ENCODE peak calls at places on chromosomes 5 and 9, in eight cellular contexts. J, R, K, W, S, C, E and G are unnamed samples.

GRCh38 chr5:57292336-57292735 is 118.5 kb downstream of the GPBP1 start:
- DNase-seq in J (no peak), R (no peak), K (no peak), W (no peak), S (no peak), C (no peak), E (no peak), G (no peak)

GRCh38 chr9:79745752-79746336 is 174.1 kb downstream of the TLE4 start:
- DNase-seq in J (no peak), R (no peak), K (no peak), W (no peak), S (no peak), C (no peak), E (no peak), G (no peak)

GRCh38 chr5:134088291-134088690 is 26.2 kb upstream of the TCF7 start:
- DNase-seq in J (no peak), R (no peak), K (no peak), W (no peak), S (no peak), C (no peak), E (no peak), G (no peak)

GRCh38 chr9:86687788-86688187 is 259.5 kb downstream of the GAS1 start:
- DNase-seq in J (no peak), R (no peak), K (no peak), W (no peak), S (no peak), C (no peak), E (no peak), G (no peak)

GRCh38 chr9:75265525-75265972 is 177.2 kb downstream of the OSTF1 start:
- DNase-seq in J (peak), R (no peak), K (peak), W (no peak), S (peak), C (no peak), E (no peak), G (peak)

GRCh38 chr9:93589688-93590087 is 13.3 kb downstream of the PHF2 start:
- DNase-seq in J (no peak), R (no peak), K (no peak), W (peak), S (no peak), C (no peak), E (no peak), G (no peak)

GRCh38 chr5:138468133-138468965 is 3.1 kb downstream of the EGR1 start:
- DNase-seq in J (no peak), R (no peak), K (no peak), W (no peak), S (peak), C (no peak), E (peak), G (no peak)

GRCh38 chr5:134088994-134089560 is 25.4 kb upstream of the TCF7 start:
- DNase-seq in J (no peak), R (no peak), K (no peak), W (no peak), S (no peak), C (no peak), E (no peak), G (no peak)

GRCh38 chr5:72408602-72409001 is 88.4 kb downstream of the PTCD2 start:
- DNase-seq in J (no peak), R (no peak), K (no peak), W (no peak), S (no peak), C (no peak), E (no peak), G (no peak)

GRCh38 chr5:39167141-39167972 is 52.0 kb downstream of the FYB1 start:
- DNase-seq in J (no peak), R (no peak), K (no peak), W (no peak), S (no peak), C (no peak), E (no peak), G (no peak)

GRCh38 chr9:13128266-13128825 is 151.1 kb downstream of the MPDZ start:
- DNase-seq in J (no peak), R (no peak), K (no peak), W (no peak), S (no peak), C (no peak), E (no peak), G (no peak)

GRCh38 chr5:6730407-6730806 is 17.2 kb downstream of the TENT4A start:
- DNase-seq in J (no peak), R (no peak), K (no peak), W (no peak), S (no peak), C (no peak), E (no peak), G (no peak)

GRCh38 chr5:54995168-54995567 is 9.8 kb upstream of the ESM1 start:
- DNase-seq in J (no peak), R (no peak), K (no peak), W (no peak), S (no peak), C (no peak), E (no peak), G (no peak)

GRCh38 chr5:76638466-76638865 is 15.3 kb upstream of the F2RL2 start:
- DNase-seq in J (no peak), R (no peak), K (no peak), W (no peak), S (no peak), C (no peak), E (no peak), G (no peak)

GRCh38 chr5:112419050-112419595 is at the start of gene EPB41L4A:
- DNase-seq in J (peak), R (no peak), K (no peak), W (no peak), S (no peak), C (peak), E (no peak), G (peak)

GRCh38 chr5:109865636-109866035 is 175.9 kb downstream of the MAN2A1 start:
- DNase-seq in J (no peak), R (no peak), K (peak), W (no peak), S (no peak), C (no peak), E (peak), G (peak)

GRCh38 chr9:106878943-106879916 is 16.3 kb downstream of the ZNF462 start:
- DNase-seq in J (no peak), R (peak), K (no peak), W (no peak), S (no peak), C (peak), E (peak), G (peak)

GRCh38 chr9:91547076-91547475 is 123.4 kb upstream of the NFIL3 start:
- DNase-seq in J (no peak), R (no peak), K (no peak), W (no peak), S (no peak), C (no peak), E (no peak), G (no peak)

GRCh38 chr5:161541-162110 is 29.7 kb upstream of the LRRC14B start:
- DNase-seq in J (no peak), R (peak), K (no peak), W (no peak), S (no peak), C (no peak), E (no peak), G (no peak)

GRCh38 chr5:40436535-40437237 is 243.0 kb upstream of the PTGER4 start:
- DNase-seq in J (no peak), R (no peak), K (no peak), W (peak), S (no peak), C (no peak), E (no peak), G (no peak)

GRCh38 chr5:149397530-149397929 is 18.4 kb upstream of the IL17B start:
- DNase-seq in J (no peak), R (no peak), K (no peak), W (no peak), S (no peak), C (no peak), E (no peak), G (no peak)

GRCh38 chr9:76136986-76137385 is 246.5 kb downstream of the PCSK5 start:
- DNase-seq in J (no peak), R (no peak), K (no peak), W (no peak), S (peak), C (no peak), E (peak), G (peak)

GRCh38 chr5:126449751-126450271 is 26.6 kb downstream of the GRAMD2B start:
- DNase-seq in J (no peak), R (no peak), K (no peak), W (peak), S (no peak), C (no peak), E (no peak), G (peak)

GRCh38 chr5:34762321-34762871 is 76.6 kb upstream of the TTC23L start:
- DNase-seq in J (no peak), R (no peak), K (no peak), W (no peak), S (no peak), C (no peak), E (peak), G (no peak)

GRCh38 chr9:77614671-77615070 is 33.5 kb downstream of the GNA14 start:
- DNase-seq in J (no peak), R (no peak), K (no peak), W (no peak), S (no peak), C (no peak), E (no peak), G (no peak)

GRCh38 chr9:76571288-76572204 is 112.6 kb downstream of the GCNT1 start:
- DNase-seq in J (no peak), R (no peak), K (no peak), W (no peak), S (no peak), C (peak), E (no peak), G (no peak)

GRCh38 chr9:115018547-115019435 is 88.4 kb upstream of the TNFSF8 start:
- DNase-seq in J (no peak), R (no peak), K (no peak), W (no peak), S (no peak), C (no peak), E (peak), G (no peak)

GRCh38 chr5:138536665-138537315 is 6.2 kb downstream of the ETF1 start:
- DNase-seq in J (no peak), R (no peak), K (no peak), W (no peak), S (no peak), C (no peak), E (no peak), G (peak)

GRCh38 chr9:137836831-137837241 is 40.7 kb upstream of the CACNA1B start:
- DNase-seq in J (no peak), R (no peak), K (no peak), W (no peak), S (no peak), C (no peak), E (no peak), G (no peak)

GRCh38 chr5:145473032-145473642 is 362.0 kb downstream of the PRELID2 start:
- DNase-seq in J (no peak), R (no peak), K (no peak), W (no peak), S (no peak), C (no peak), E (no peak), G (no peak)

GRCh38 chr5:93875693-93876092 is 134.3 kb upstream of the POU5F2 start:
- DNase-seq in J (no peak), R (no peak), K (no peak), W (no peak), S (no peak), C (no peak), E (no peak), G (no peak)

GRCh38 chr9:126261584-126262356 is 64.9 kb upstream of the MVB12B start:
- DNase-seq in J (no peak), R (no peak), K (no peak), W (no peak), S (no peak), C (no peak), E (no peak), G (no peak)

GRCh38 chr5:18553269-18553668 is 919.0 kb downstream of the TAF11L14 start:
- DNase-seq in J (no peak), R (no peak), K (peak), W (no peak), S (no peak), C (no peak), E (no peak), G (peak)

GRCh38 chr9:68740561-68740960 is 35.5 kb downstream of the PIP5K1B start:
- DNase-seq in J (peak), R (no peak), K (peak), W (no peak), S (no peak), C (no peak), E (no peak), G (no peak)

GRCh38 chr5:43412151-43412550 is at the start of gene CCL28:
- DNase-seq in J (peak), R (no peak), K (no peak), W (no peak), S (no peak), C (no peak), E (no peak), G (no peak)

GRCh38 chr9:127583605-127584053 is 28.4 kb upstream of the STXBP1 start:
- DNase-seq in J (no peak), R (no peak), K (no peak), W (no peak), S (no peak), C (no peak), E (no peak), G (peak)

GRCh38 chr5:3394046-3394597 is 201.5 kb upstream of the IRX1 start:
- DNase-seq in J (no peak), R (no peak), K (no peak), W (no peak), S (no peak), C (no peak), E (no peak), G (no peak)

GRCh38 chr5:123199527-123199926 is 110.5 kb downstream of the PRDM6 start:
- DNase-seq in J (no peak), R (no peak), K (no peak), W (no peak), S (no peak), C (no peak), E (no peak), G (no peak)
- H3K27ac ChIP-seq in J (no peak), R (no peak), K (no peak), W (no peak), S (no peak), C (no peak), E (no peak), G (no peak)

GRCh38 chr5:53482717-53483638 is 2.5 kb downstream of the FST start:
- DNase-seq in J (peak), R (peak), K (no peak), W (peak), S (no peak), C (peak), E (no peak), G (peak)

GRCh38 chr5:53479656-53480473 is 564 bp upstream of the FST start:
- DNase-seq in J (peak), R (peak), K (no peak), W (peak), S (no peak), C (peak), E (no peak), G (peak)

GRCh38 chr5:53480474-53481353 is at the start of gene FST:
- DNase-seq in J (peak), R (peak), K (no peak), W (no peak), S (no peak), C (peak), E (no peak), G (peak)

GRCh38 chr5:53481354-53481886 is 991 bp downstream of the FST start:
- DNase-seq in J (no peak), R (no peak), K (no peak), W (no peak), S (no peak), C (no peak), E (no peak), G (no peak)

DNA sequence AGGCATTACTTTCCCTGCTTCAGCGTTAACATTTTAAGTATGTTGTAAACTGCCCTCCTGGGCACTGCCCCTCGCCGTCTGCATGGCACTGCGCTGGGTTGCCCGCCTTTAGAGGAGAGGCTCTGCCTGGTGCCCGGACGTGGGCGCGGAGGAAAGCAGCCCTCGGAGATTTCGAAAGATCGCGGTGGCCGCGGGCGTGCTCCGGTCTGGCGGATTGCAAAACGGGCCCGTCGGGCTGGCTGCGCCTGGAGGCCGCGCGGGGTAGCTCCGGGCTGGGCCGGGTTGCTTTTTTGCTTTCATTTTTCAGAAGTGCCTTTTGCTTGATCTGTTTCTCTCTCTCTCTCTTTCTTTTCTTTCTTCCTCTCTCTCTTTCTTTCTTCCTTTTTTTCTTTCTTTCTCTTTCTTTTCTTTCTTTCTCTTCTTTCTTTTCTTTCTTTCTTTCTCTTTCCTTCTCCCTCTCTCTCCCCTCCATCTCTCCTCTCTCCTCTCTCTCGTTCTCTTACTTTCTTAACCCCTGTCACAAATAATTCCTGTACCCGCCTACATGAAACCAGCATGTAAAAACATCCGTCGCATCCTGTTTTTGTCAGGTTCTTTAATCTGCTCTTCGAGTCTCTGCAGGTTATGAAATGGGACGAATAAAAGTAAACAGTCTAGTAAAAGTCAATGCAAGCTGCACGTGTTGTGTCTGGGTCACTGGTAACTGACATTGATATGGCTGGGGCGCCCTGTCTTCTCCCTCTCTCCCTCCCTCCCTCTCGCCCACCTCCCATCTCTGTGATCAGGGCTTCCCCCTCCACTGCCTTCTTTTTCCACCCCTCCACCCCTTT is 1.7 kb downstream of the FST start:
- DNase-seq in J (peak), R (peak), K (no peak), W (peak), S (peak), C (peak), E (no peak), G (peak)
- TF ChIP-seq CTCF in J (peak), R (peak), K (no peak), W (peak), S (no peak), C (peak), E (peak), G (peak)

GRCh38 chr9:133008406-133008805 is 22.4 kb upstream of the GTF3C5 start:
- DNase-seq in J (no peak), R (peak), K (no peak), W (no peak), S (no peak), C (no peak), E (no peak), G (no peak)
- H3K27ac ChIP-seq in J (no peak), R (no peak), K (no peak), W (no peak), S (no peak), C (no peak), E (no peak), G (no peak)

DNA sequence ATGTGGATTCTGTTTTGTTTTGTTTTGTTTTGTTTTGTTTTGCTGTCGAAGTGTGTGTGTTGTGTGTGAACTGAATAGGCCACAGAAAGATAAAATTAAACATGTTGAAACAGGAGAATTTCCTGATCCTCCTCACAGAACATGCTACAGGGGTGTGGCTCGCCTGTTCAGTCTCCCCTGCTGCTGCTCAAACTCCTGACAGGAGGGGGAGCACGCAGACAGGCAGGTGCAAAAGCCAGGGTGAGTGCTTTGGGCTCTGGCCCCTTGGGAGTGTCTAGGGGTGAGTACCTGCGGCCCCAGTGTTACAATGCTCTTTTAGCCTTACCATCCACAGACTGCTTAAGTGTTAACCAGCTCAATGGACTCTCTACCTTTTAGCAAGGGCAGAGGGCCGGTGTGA is 473.5 kb downstream of the MAT2B start:
- DNase-seq in J (no peak), R (no peak), K (no peak), W (no peak), S (no peak), C (no peak), E (no peak), G (no peak)
- TF ChIP-seq CTCF in J (no peak), R (no peak), K (no peak), W (no peak), S (no peak), C (no peak), E (no peak), G (no peak)

GRCh38 chr5:17099946-17100345 is 117.5 kb upstream of the BASP1 start:
- DNase-seq in J (no peak), R (no peak), K (no peak), W (no peak), S (no peak), C (no peak), E (no peak), G (no peak)

GRCh38 chr5:17094830-17095229 is 122.6 kb upstream of the BASP1 start:
- DNase-seq in J (no peak), R (no peak), K (no peak), W (no peak), S (no peak), C (no peak), E (no peak), G (no peak)

GRCh38 chr5:17096975-17097695 is 120.3 kb upstream of the BASP1 start:
- DNase-seq in J (no peak), R (no peak), K (no peak), W (no peak), S (no peak), C (no peak), E (no peak), G (peak)
- H3K27ac ChIP-seq in J (no peak), R (no peak), K (no peak), W (no peak), S (no peak), C (no peak), E (no peak), G (no peak)

GRCh38 chr5:84383816-84384603 is 670 bp downstream of the EDIL3 start:
- DNase-seq in J (no peak), R (no peak), K (no peak), W (no peak), S (no peak), C (peak), E (no peak), G (no peak)
- TF ChIP-seq CTCF in J (no peak), R (no peak), K (no peak), W (no peak), S (no peak), C (no peak), E (no peak), G (no peak)

GRCh38 chr9:94995294-94995693 is 268.8 kb downstream of the AOPEP start:
- DNase-seq in J (no peak), R (no peak), K (no peak), W (no peak), S (no peak), C (no peak), E (no peak), G (no peak)
- H3K27ac ChIP-seq in J (peak), R (peak), K (peak), W (no peak), S (no peak), C (peak), E (no peak), G (no peak)

GRCh38 chr5:173887610-173888472 is at the start of gene CPEB4:
- DNase-seq in J (peak), R (peak), K (peak), W (peak), S (peak), C (peak), E (peak), G (peak)

GRCh38 chr5:173885481-173886010 is 2.6 kb upstream of the CPEB4 start:
- DNase-seq in J (peak), R (no peak), K (no peak), W (no peak), S (no peak), C (no peak), E (no peak), G (no peak)

GRCh38 chr5:173884402-173885053 is 3.6 kb upstream of the CPEB4 start:
- DNase-seq in J (peak), R (no peak), K (no peak), W (peak), S (no peak), C (no peak), E (no peak), G (no peak)

GRCh38 chr5:173885054-173885443 is 3.1 kb upstream of the CPEB4 start:
- DNase-seq in J (no peak), R (no peak), K (no peak), W (no peak), S (no peak), C (no peak), E (no peak), G (no peak)

DNA sequence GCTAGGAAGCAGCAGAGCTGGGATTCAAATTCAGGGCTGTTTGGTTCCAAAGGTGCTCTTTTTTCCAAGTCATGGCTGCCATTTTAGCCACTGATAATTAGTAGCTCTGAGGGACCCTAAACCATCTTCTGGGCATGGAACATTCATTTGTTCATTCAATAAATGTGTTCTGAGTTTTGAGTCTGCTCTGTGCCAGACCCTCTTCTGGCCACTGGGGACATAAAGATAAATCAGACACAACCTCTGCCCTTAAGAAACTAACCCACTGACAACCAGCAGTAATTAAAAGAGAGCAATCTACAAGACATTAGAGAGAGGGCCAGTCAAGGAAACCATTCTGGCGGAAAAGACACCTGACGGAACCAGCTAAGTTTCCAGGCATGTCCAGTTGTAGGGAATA is 2.0 kb upstream of the CPEB4 start:
- DNase-seq in J (no peak), R (no peak), K (no peak), W (no peak), S (no peak), C (no peak), E (no peak), G (no peak)
- TF ChIP-seq CTCF in J (no peak), R (no peak), K (peak), W (no peak), S (peak), C (no peak), E (no peak), G (no peak)